ENCODE peak calls at places on chromosome 18, in eight cellular contexts. W is fibroblast of lung, M is endothelial cell of umbilical vein, Y is OCI-LY7, A is heart right ventricle, I is A549, X is psoas muscle, P is uterus. B is an unnamed sample.

GRCh38 chr18:692841-693240 is 19.6 kb downstream of the ENOSF1 start:
- DNase-seq in P (no peak), A (no peak), M (no peak), X (no peak), I (no peak), Y (no peak), W (no peak), B (no peak)

GRCh38 chr18:64668563-64668962 is 519.7 kb upstream of the LINC00305 start:
- DNase-seq in A (no peak), Y (no peak), P (no peak), X (no peak), M (no peak), W (no peak), I (no peak), B (no peak)

GRCh38 chr18:26656401-26656943 is 108.1 kb upstream of the KCTD1 start:
- DNase-seq in M (peak), A (no peak), I (no peak), X (no peak), P (peak), W (no peak), Y (no peak), B (no peak)

GRCh38 chr18:22933958-22934423 is 863 bp downstream of the RBBP8 start:
- DNase-seq in P (no peak), Y (no peak), M (no peak), W (no peak), A (no peak), X (no peak), I (no peak), B (no peak)

GRCh38 chr18:10346786-10347415 is 107.5 kb upstream of the APCDD1 start:
- DNase-seq in Y (no peak), X (no peak), I (no peak), M (no peak), A (no peak), P (no peak), W (no peak), B (no peak)

GRCh38 chr18:68928762-68929675 is 131.1 kb downstream of the CCDC102B start:
- DNase-seq in W (no peak), X (no peak), P (no peak), Y (no peak), M (no peak), I (no peak), A (no peak), B (no peak)

GRCh38 chr18:13437034-13437433 is 218.5 kb downstream of the LDLRAD4 start:
- DNase-seq in X (no peak), A (no peak), Y (no peak), P (no peak), W (peak), I (no peak), M (no peak), B (no peak)

GRCh38 chr18:28189400-28190239 is 12.7 kb upstream of the CDH2 start:
- DNase-seq in Y (peak), M (peak), I (no peak), P (no peak), A (no peak), X (no peak), W (peak), B (no peak)

GRCh38 chr18:64017870-64018269 is 48.0 kb downstream of the SERPINB8 start:
- DNase-seq in A (no peak), X (no peak), W (no peak), P (no peak), Y (peak), M (peak), I (peak), B (no peak)

GRCh38 chr18:10099539-10100140 is 185.8 kb downstream of the VAPA start:
- DNase-seq in M (no peak), P (no peak), Y (no peak), W (peak), X (no peak), I (no peak), A (no peak), B (no peak)

GRCh38 chr18:12598181-12598921 is 59.6 kb downstream of the SPIRE1 start:
- DNase-seq in I (no peak), W (peak), X (no peak), A (no peak), Y (no peak), P (no peak), M (peak), B (no peak)

GRCh38 chr18:32081881-32082280 is 9.8 kb upstream of the RNF138 start:
- DNase-seq in I (no peak), W (peak), A (no peak), P (no peak), X (no peak), Y (no peak), M (peak), B (no peak)

GRCh38 chr18:76709659-76710645 is 112.4 kb upstream of the ZNF236 start:
- DNase-seq in Y (peak), M (peak), I (peak), P (peak), A (peak), W (peak), X (peak), B (peak)

GRCh38 chr18:71431171-71431570 is 1113.0 kb downstream of the CBLN2 start:
- DNase-seq in M (no peak), P (no peak), I (no peak), A (no peak), W (no peak), X (no peak), Y (no peak), B (no peak)

GRCh38 chr18:75047240-75047639 is 161.7 kb downstream of the PTGR3 start:
- DNase-seq in I (no peak), P (no peak), W (no peak), A (peak), X (no peak), M (no peak), Y (no peak), B (no peak)
- H3K27ac ChIP-seq in I (no peak), P (no peak), W (no peak), A (peak), X (no peak), M (no peak), Y (no peak), B (no peak)

DNA sequence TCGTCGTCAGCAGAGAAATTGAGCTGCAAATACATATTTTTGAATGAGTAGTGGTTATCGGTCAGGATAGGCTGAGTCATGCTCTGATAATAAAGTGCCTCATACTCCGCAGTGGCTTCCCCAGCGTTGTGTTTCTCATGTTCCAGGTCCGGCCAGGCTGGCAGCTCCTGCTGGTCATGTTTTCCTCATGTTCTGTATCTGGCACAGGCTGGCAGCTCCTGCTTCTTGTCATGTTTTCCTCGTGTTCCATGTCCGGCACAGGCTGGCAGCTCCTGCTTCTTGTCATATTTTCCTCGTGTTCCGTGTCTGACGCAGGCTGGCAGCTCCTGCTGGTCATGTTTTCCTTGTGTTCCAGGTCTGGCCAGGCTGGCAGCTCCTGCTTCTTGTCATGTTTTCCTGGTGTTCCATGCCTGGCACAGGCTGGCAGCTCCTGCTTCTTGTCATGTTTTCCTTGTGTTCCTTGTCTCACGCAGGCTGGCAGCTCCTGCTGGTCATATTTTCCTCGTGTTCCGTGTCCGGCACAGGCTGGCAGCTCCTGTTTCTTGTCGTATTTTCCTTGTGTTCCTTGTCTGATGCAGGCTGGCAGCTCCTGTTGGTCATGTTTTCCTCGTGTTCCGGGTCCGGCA is 148.9 kb downstream of the ATP9B start:
- DNase-seq in M (no peak), A (no peak), Y (no peak), I (no peak), X (peak), W (peak), P (no peak), B (peak)
- H3K27ac ChIP-seq in M (no peak), A (no peak), Y (no peak), I (no peak), X (peak), W (no peak), P (no peak), B (peak)

DNA sequence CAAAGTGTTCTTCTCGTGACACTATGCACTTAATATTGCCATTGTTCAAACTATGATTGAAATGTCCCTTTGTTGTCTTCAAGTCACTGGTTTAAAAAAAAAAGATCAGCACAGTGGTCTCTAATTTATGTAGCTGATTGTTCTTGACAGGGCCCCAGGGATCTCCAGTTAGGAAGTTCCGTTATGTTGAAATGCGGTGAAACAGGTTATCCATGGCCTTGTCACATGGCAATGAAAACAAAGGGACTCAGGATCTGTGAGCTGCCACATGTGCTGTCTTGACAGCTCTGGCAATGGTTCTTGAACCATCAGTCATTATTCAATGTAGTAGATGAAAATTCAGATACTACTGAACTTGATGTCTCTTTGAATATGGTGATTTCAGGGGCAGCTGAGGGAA is 147.4 kb downstream of the SETBP1 start:
- DNase-seq in W (no peak), P (no peak), Y (no peak), M (no peak), A (no peak), X (no peak), I (no peak), B (no peak)
- H3K27ac ChIP-seq in W (no peak), P (peak), Y (no peak), M (no peak), A (no peak), X (no peak), I (no peak), B (no peak)

GRCh38 chr18:30763913-30764350 is 278.6 kb downstream of the DSC3 start:
- DNase-seq in Y (no peak), X (no peak), M (no peak), A (no peak), P (no peak), I (no peak), W (no peak), B (no peak)
- H3K27ac ChIP-seq in Y (no peak), X (no peak), M (no peak), A (no peak), P (no peak), I (no peak), W (no peak), B (no peak)

GRCh38 chr18:58212274-58212673 is 168.2 kb downstream of the NEDD4L start:
- DNase-seq in A (no peak), Y (no peak), W (no peak), P (no peak), M (no peak), X (no peak), I (no peak), B (no peak)
- H3K27ac ChIP-seq in A (no peak), Y (no peak), W (no peak), P (no peak), M (no peak), X (no peak), I (no peak), B (no peak)

GRCh38 chr18:58096658-58097057 is 52.6 kb downstream of the NEDD4L start:
- DNase-seq in P (no peak), I (no peak), W (no peak), X (no peak), A (no peak), M (no peak), Y (no peak), B (no peak)

GRCh38 chr18:58097907-58098166 is 53.8 kb downstream of the NEDD4L start:
- DNase-seq in P (no peak), X (no peak), W (no peak), I (no peak), M (no peak), Y (no peak), A (no peak), B (no peak)

GRCh38 chr18:58098706-58099105 is 54.7 kb downstream of the NEDD4L start:
- DNase-seq in A (no peak), M (no peak), W (no peak), P (no peak), I (no peak), Y (no peak), X (no peak), B (no peak)

GRCh38 chr18:58095655-58096054 is 51.6 kb downstream of the NEDD4L start:
- DNase-seq in Y (no peak), I (no peak), M (no peak), P (no peak), W (no peak), A (no peak), X (no peak), B (no peak)

DNA sequence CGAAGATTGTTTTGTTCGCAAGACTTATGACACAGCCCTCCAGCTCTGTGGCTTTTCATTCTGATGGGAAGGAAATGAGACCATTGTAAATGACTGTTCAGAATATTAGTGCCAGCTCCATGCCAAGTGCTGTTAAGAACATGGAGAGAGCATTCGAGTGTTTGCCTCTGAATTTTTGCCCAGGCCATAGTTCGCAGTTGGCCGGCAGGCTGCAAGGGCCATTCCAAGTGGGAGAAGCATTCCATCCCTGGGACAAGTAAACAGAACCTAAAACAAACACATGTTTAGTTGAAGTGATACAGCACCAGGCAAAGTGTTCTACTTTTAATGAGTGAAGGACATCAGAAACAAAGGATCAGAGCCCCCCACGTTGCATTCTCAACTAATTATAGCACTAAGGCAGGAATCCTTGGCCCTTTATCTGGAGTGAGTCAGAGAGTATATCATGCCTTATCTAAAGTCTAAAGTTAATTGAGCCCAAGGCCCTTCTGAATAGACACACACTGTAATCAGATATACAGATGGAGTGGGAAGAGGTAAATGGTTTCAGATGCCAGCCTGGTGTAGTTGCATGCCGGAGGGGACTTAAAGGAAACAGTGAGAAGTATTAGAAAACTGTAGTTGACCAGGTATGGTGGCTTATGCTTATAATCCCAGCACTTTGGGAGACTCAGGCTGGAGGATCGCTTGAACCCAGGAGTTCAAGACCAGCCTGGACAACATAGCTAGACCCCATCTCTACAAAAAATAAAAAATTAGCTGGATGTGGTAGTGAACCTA is 53.3 kb downstream of the NEDD4L start:
- DNase-seq in X (no peak), M (peak), A (no peak), Y (no peak), W (peak), P (no peak), I (no peak), B (no peak)
- H3K27ac ChIP-seq in X (no peak), M (no peak), A (no peak), Y (no peak), W (no peak), P (no peak), I (no peak), B (peak)